ENCODE peak calls at places on chromosomes 5 and 9, in ten cellular contexts. A is upper lobe of right lung, K is lower lobe of right lung, I is adrenal gland, J is GM23248, G is ovary, E is psoas muscle, M is tibial nerve, T is aorta, Y is PC-9. Z is an unnamed sample. For H3K4me1, the result is how much of the 10 kb centered on the place peaks cover.

GRCh38 chr5:52947851-52948250 is 41.3 kb upstream of the ITGA2 start:
- DNase-seq in A (no peak), K (no peak), I (no peak), J (peak), G (no peak), E (no peak), M (no peak), T (no peak), Y (no peak), Z (no peak)

GRCh38 chr5:79858097-79858723 is 132.9 kb downstream of the MTX3 start:
- DNase-seq in A (peak), K (peak), I (peak), J (peak), G (peak), E (peak), M (peak), T (peak), Y (peak), Z (peak)

GRCh38 chr5:2680979-2681378 is 70.5 kb downstream of the IRX2 start:
- DNase-seq in A (no peak), K (no peak), I (no peak), J (no peak), G (no peak), E (no peak), M (no peak), T (no peak), Y (no peak), Z (no peak)

GRCh38 chr9:7976856-7977255 is 177.3 kb upstream of the DMAC1 start:
- DNase-seq in A (no peak), K (no peak), I (no peak), J (no peak), G (no peak), E (no peak), M (no peak), T (no peak), Y (no peak), Z (no peak)

GRCh38 chr5:124979174-124979573 is 232.7 kb upstream of the ZNF608 start:
- DNase-seq in A (no peak), K (no peak), I (no peak), J (peak), G (no peak), E (no peak), M (no peak), T (no peak), Y (no peak), Z (no peak)

GRCh38 chr9:134455951-134456739 is 129.9 kb downstream of the RXRA start:
- DNase-seq in A (peak), K (peak), I (peak), J (peak), G (peak), E (peak), M (peak), T (peak), Y (peak), Z (peak)

GRCh38 chr5:172048170-172048422 is 41.7 kb upstream of the FBXW11 start:
- DNase-seq in A (no peak), K (no peak), I (no peak), J (no peak), G (no peak), E (no peak), M (no peak), T (no peak), Y (no peak), Z (no peak)

GRCh38 chr5:122311888-122312669 is at the start of gene SNCAIP:
- DNase-seq in A (peak), K (peak), I (peak), J (peak), G (peak), E (peak), M (no peak), T (peak), Y (no peak), Z (peak)

GRCh38 chr9:37705787-37706186 is 47.8 kb upstream of the TRMT10B start:
- DNase-seq in A (no peak), K (no peak), I (no peak), J (no peak), G (no peak), E (no peak), M (no peak), T (no peak), Y (no peak), Z (no peak)

GRCh38 chr5:168291961-168292782 is 727 bp downstream of the WWC1 start:
- DNase-seq in A (peak), K (no peak), I (no peak), J (peak), G (peak), E (peak), M (no peak), T (no peak), Y (peak), Z (no peak)

GRCh38 chr9:10255758-10256157 is 357.0 kb downstream of the PTPRD start:
- DNase-seq in A (no peak), K (no peak), I (no peak), J (no peak), G (no peak), E (no peak), M (no peak), T (no peak), Y (no peak), Z (no peak)

GRCh38 chr9:93818795-93819472 is 136.2 kb downstream of the BARX1 start:
- DNase-seq in A (peak), K (no peak), I (no peak), J (no peak), G (no peak), E (no peak), M (no peak), T (no peak), Y (no peak), Z (no peak)

GRCh38 chr5:102139029-102139428 is 157.1 kb downstream of the SLCO4C1 start:
- DNase-seq in A (no peak), K (no peak), I (no peak), J (no peak), G (no peak), E (no peak), M (no peak), T (no peak), Y (no peak), Z (no peak)

GRCh38 chr9:136543830-136544548 is 1.9 kb downstream of the NOTCH1 start:
- DNase-seq in A (no peak), K (no peak), I (no peak), J (no peak), G (no peak), E (no peak), M (peak), T (no peak), Y (no peak), Z (no peak)

GRCh38 chr5:158898185-158899177 is 201.2 kb downstream of the EBF1 start:
- DNase-seq in A (no peak), K (no peak), I (no peak), J (peak), G (no peak), E (no peak), M (no peak), T (no peak), Y (no peak), Z (no peak)

GRCh38 chr9:130940693-130941576 is 1.9 kb upstream of the FIBCD1 start:
- DNase-seq in A (peak), K (peak), I (peak), J (peak), G (peak), E (peak), M (peak), T (peak), Y (peak), Z (peak)

DNA sequence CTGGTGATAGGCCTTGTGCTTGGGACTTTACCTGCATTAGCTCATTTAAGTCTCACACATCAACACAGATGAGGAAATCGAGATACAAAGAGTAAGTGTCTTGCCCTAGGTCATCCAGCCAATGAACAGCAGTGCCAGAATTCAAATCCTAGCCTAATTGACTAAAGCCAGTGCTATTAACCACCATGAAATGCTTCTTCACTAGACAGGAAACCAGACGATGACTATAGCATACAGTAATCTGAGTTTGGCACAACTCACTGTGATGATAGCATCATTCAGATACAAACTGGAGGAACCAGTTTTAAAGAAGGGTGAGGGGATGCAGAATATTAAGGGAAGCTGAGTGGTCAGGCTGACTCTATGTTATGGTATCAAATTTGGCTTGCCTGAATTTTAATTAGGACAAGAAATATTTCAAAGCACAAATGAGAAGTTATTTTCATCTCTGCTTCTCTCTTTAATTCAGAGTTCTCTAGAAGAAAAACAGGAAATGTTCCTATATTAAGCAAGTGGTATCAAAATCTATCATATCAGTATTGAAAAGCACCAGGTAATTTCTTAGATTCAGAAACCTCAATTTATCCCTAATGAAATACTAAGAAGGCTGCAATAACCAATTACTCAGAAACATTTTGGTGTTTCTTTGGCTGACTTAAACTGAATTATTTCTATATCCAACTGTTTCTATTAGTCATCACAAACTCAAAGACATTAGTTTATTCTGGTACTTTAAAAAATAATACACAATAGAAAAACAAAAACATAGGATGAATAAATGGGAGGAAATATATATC is 147.0 kb upstream of the RASA1 start:
- DNase-seq in A (no peak), K (no peak), I (no peak), J (peak), G (no peak), E (no peak), M (no peak), T (no peak), Y (peak), Z (no peak)
- H3K4me1 ChIP-seq in A (under half), K (under half), I (under half), J (half or more), G (under half), E (under half), M (under half), T (under half), Y (half or more), Z (under half)

DNA sequence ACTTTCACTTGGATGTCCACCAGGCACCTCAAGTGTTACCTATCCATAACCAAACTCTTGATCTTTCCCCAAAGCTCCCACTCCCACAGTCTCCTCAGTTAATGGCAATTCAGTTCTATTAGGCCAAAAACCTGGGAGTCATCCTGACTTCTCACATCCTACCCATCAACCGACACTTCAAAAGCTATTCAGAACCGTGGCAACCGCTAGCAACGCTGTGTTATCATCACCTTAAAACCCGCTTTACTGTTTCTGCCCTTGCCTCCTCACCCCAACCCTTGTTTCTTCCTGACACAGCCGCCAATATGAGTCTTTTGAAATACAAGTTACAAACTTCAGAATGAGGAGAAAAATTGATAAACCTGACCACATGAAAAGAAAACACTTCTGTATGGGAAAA is 46.5 kb downstream of the MAPKAP1 start:
- DNase-seq in A (no peak), K (no peak), I (no peak), J (no peak), G (no peak), E (no peak), M (no peak), T (no peak), Y (no peak), Z (no peak)
- H3K27ac ChIP-seq in A (no peak), K (no peak), I (no peak), J (peak), G (no peak), E (no peak), M (no peak), T (no peak), Y (no peak), Z (no peak)

GRCh38 chr5:41794478-41794877 is 75.7 kb downstream of the OXCT1 start:
- DNase-seq in A (no peak), K (no peak), I (no peak), J (peak), G (no peak), E (no peak), M (no peak), T (no peak), Y (peak), Z (no peak)
- H3K4me3 ChIP-seq in A (no peak), K (no peak), I (no peak), J (peak), G (no peak), E (no peak), M (no peak), T (no peak), Y (no peak), Z (no peak)

GRCh38 chr9:97908736-97909135 is 13.6 kb downstream of the TRMO start:
- DNase-seq in A (no peak), K (no peak), I (no peak), J (no peak), G (no peak), E (no peak), M (no peak), T (no peak), Y (no peak), Z (no peak)
- H3K4me1 ChIP-seq in A (under half), K (under half), I (under half), J (under half), G (under half), E (under half), M (under half), T (under half), Y (under half), Z (under half)

GRCh38 chr9:11893331-11893730 is 799.9 kb upstream of the TYRP1 start:
- DNase-seq in A (no peak), K (no peak), I (no peak), J (peak), G (no peak), E (no peak), M (no peak), T (no peak), Y (no peak), Z (no peak)
- H3K27ac ChIP-seq in A (no peak), K (no peak), I (no peak), J (peak), G (no peak), E (no peak), M (no peak), T (no peak), Y (no peak), Z (no peak)